ENCODE peak calls at places on chromosome 19, in four cellular contexts. One of them, this sample, is unnamed.

GRCh38 chr19:54137913-54138776 is 583 bp downstream of the CNOT3 start:
- DNase-seq in nephron progenitor cell: peak; percentile 60
- DNase-seq in amniotic stem cell: no peak
- DNase-seq in NCI-H2081: peak; percentile 18
- DNase-seq in this sample: no peak

GRCh38 chr19:14519860-14520407 is 1.7 kb upstream of the DNAJB1 start:
- DNase-seq in NCI-H2081: no peak
- DNase-seq in nephron progenitor cell: no peak
- DNase-seq in amniotic stem cell: no peak
- DNase-seq in this sample: peak; percentile 73

GRCh38 chr19:30670562-30671513 is 298.7 kb downstream of the ZNF536 start:
- DNase-seq in nephron progenitor cell: no peak
- DNase-seq in amniotic stem cell: no peak
- DNase-seq in NCI-H2081: no peak
- DNase-seq in this sample: no peak

GRCh38 chr19:48955308-48955958 is 758 bp downstream of the BAX start:
- DNase-seq in nephron progenitor cell: no peak
- DNase-seq in NCI-H2081: no peak
- DNase-seq in amniotic stem cell: no peak
- DNase-seq in this sample: no peak

GRCh38 chr19:34481861-34482379 is 362 bp downstream of the WTIP start:
- DNase-seq in NCI-H2081: no peak
- DNase-seq in nephron progenitor cell: no peak
- DNase-seq in amniotic stem cell: no peak
- DNase-seq in this sample: no peak

GRCh38 chr19:49434907-49435577 is 6.3 kb downstream of the SLC17A7 start:
- DNase-seq in NCI-H2081: no peak
- DNase-seq in nephron progenitor cell: no peak
- DNase-seq in amniotic stem cell: no peak
- DNase-seq in this sample: no peak

GRCh38 chr19:44401108-44401786 is at the start of gene ZNF285:
- DNase-seq in NCI-H2081: no peak
- DNase-seq in amniotic stem cell: no peak
- DNase-seq in nephron progenitor cell: peak; percentile 91
- DNase-seq in this sample: no peak

GRCh38 chr19:3233831-3234230 is 9.4 kb downstream of the CELF5 start:
- DNase-seq in nephron progenitor cell: no peak
- DNase-seq in NCI-H2081: no peak
- DNase-seq in amniotic stem cell: no peak
- DNase-seq in this sample: no peak